ENCODE peak calls at places on chromosome 10, in eight cellular contexts. R is PC-9, K is aorta, U is uterus, I is neural progenitor cell, L is left ventricle myocardium inferior, T is A549, X is mammary epithelial cell. M is an unnamed sample. For H3K4me1, the result is how much of the 10 kb centered on the place peaks cover.

GRCh38 chr10:17206210-17206709 is 4.8 kb upstream of the TRDMT1 start:
- DNase-seq in R (no peak), K (no peak), U (no peak), I (no peak), L (no peak), T (peak), X (peak), M (peak)

GRCh38 chr10:43204943-43205671 is 61.8 kb downstream of the RASGEF1A start:
- DNase-seq in R (peak), K (peak), U (no peak), I (peak), L (no peak), T (peak), X (peak), M (peak)

GRCh38 chr10:43396061-43396927 is 12.7 kb downstream of the HNRNPF start:
- DNase-seq in R (peak), K (peak), U (peak), I (peak), L (peak), T (peak), X (peak), M (peak)

GRCh38 chr10:48604408-48605263 is at the start of gene ARHGAP22:
- DNase-seq in R (peak), K (peak), U (peak), I (peak), L (peak), T (peak), X (peak), M (peak)

GRCh38 chr10:69045441-69046300 is 42.2 kb upstream of the SRGN start:
- DNase-seq in R (peak), K (no peak), U (no peak), I (no peak), L (no peak), T (no peak), X (peak), M (no peak)

GRCh38 chr10:122710576-122710975 is 10.9 kb upstream of the C10orf120 start:
- DNase-seq in R (no peak), K (no peak), U (no peak), I (no peak), L (no peak), T (no peak), X (no peak), M (no peak)

GRCh38 chr10:108801775-108802516 is 1121.4 kb downstream of the XPNPEP1 start:
- DNase-seq in R (no peak), K (no peak), U (no peak), I (no peak), L (no peak), T (no peak), X (no peak), M (peak)

GRCh38 chr10:29353887-29354561 is 65.2 kb downstream of the LYZL1 start:
- DNase-seq in R (no peak), K (no peak), U (no peak), I (peak), L (no peak), T (no peak), X (no peak), M (no peak)

GRCh38 chr10:110141747-110142625 is 65.4 kb upstream of the MXI1 start:
- DNase-seq in R (no peak), K (no peak), U (no peak), I (no peak), L (peak), T (no peak), X (no peak), M (peak)

GRCh38 chr10:7085147-7085912 is 325.5 kb downstream of the SFMBT2 start:
- DNase-seq in R (no peak), K (no peak), U (no peak), I (no peak), L (no peak), T (no peak), X (no peak), M (no peak)

GRCh38 chr10:124231188-124232135 is 138.1 kb upstream of the CHST15 start:
- DNase-seq in R (no peak), K (no peak), U (no peak), I (no peak), L (no peak), T (no peak), X (no peak), M (no peak)

GRCh38 chr10:44376504-44377099 is 8.3 kb downstream of the CXCL12 start:
- DNase-seq in R (no peak), K (no peak), U (no peak), I (no peak), L (no peak), T (no peak), X (no peak), M (no peak)

GRCh38 chr10:61970182-61971015 is 68.9 kb downstream of the ARID5B start:
- DNase-seq in R (no peak), K (no peak), U (peak), I (no peak), L (no peak), T (no peak), X (no peak), M (peak)

GRCh38 chr10:80588506-80589020 is 50.9 kb downstream of the SH2D4B start:
- DNase-seq in R (no peak), K (no peak), U (no peak), I (no peak), L (no peak), T (no peak), X (peak), M (no peak)

DNA sequence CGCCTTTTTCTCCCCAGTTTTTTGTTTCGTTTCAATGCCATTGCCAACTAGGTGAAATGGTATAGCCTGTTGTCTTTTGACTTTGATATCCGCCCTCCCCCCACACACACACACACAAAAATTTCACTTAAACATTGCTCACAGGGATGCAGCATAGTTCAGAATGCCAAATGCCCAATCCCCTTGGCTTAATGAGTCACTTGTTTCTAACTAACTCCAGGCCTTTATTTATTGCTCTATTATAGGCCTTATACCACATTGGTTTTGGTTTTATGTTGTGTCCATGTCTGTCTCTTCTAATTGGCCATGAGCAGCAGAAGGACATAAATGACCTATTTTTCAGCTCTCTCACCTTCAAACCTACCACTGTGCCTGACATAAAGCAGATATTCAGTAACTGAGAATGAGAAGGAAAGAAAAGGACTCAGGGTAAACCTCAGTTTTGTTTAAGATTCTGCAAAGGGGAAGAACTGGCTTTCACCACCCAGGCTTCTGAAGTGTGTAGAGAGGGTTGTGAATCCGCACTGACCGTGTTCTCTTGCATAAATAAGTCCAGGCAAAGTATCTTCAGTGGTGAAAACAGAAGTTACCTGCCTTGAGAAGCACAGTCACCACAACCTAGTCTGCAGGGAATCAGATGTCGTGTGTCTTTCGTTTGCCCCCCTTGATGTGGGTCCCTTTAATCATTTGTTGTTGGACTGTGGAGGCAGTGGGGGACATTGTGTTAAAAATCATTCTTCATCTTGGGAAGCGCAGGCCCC is 139.8 kb downstream of the CELF2 start:
- DNase-seq in R (no peak), K (no peak), U (no peak), I (no peak), L (no peak), T (no peak), X (no peak), M (no peak)
- H3K4me1 ChIP-seq in R (under half), K (under half), U (under half), I (under half), L (half or more), T (under half), X (under half), M (under half)

GRCh38 chr10:77575271-77576006 is 62.2 kb downstream of the KCNMA1 start:
- DNase-seq in R (no peak), K (no peak), U (no peak), I (no peak), L (no peak), T (no peak), X (no peak), M (no peak)
- H3K4me1 ChIP-seq in R (under half), K (under half), U (under half), I (under half), L (under half), T (under half), X (under half), M (under half)

GRCh38 chr10:113017375-113017774 is 67.3 kb downstream of the TCF7L2 start:
- DNase-seq in R (no peak), K (no peak), U (no peak), I (no peak), L (no peak), T (no peak), X (no peak), M (no peak)
- H3K4me1 ChIP-seq in R (under half), K (under half), U (under half), I (under half), L (half or more), T (half or more), X (under half), M (half or more)

GRCh38 chr10:50999163-50999562 is 75.1 kb upstream of the PRKG1 start:
- DNase-seq in R (no peak), K (no peak), U (no peak), I (no peak), L (no peak), T (no peak), X (no peak), M (no peak)

GRCh38 chr10:51001587-51001986 is 72.7 kb upstream of the PRKG1 start:
- DNase-seq in R (no peak), K (no peak), U (no peak), I (peak), L (no peak), T (no peak), X (no peak), M (peak)

GRCh38 chr10:51000164-51000563 is 74.1 kb upstream of the PRKG1 start:
- DNase-seq in R (no peak), K (no peak), U (no peak), I (no peak), L (no peak), T (no peak), X (no peak), M (peak)

GRCh38 chr10:50997461-50997860 is 76.8 kb upstream of the PRKG1 start:
- DNase-seq in R (no peak), K (no peak), U (no peak), I (no peak), L (no peak), T (no peak), X (no peak), M (no peak)

DNA sequence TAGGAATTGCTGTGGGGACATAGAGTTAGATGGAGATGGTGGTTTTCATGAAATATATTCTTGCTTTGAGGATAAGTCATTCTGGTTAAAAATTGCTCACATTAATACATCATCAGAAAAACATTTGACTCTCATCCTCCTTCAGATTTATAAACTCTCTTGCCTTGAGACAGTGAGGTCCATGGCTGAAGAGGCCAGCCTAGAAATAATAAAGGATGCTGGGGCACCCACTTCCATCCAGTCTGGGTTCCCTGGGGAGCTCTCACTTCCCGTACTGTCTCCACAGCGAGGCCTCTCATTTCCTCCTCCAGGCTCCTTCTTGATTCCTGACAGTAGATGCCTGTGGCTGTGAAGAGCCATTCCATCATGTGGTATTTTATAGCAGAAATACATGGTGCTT is 73.3 kb upstream of the PRKG1 start:
- DNase-seq in R (no peak), K (no peak), U (no peak), I (no peak), L (no peak), T (no peak), X (no peak), M (peak)
- H3K4me1 ChIP-seq in R (under half), K (under half), U (under half), I (under half), L (under half), T (under half), X (under half), M (half or more)

GRCh38 chr10:11245095-11245479 is 227.4 kb downstream of the CELF2 start:
- DNase-seq in R (no peak), K (no peak), U (no peak), I (no peak), L (no peak), T (no peak), X (no peak), M (no peak)
- H3K4me1 ChIP-seq in R (under half), K (under half), U (under half), I (under half), L (half or more), T (under half), X (under half), M (under half)

DNA sequence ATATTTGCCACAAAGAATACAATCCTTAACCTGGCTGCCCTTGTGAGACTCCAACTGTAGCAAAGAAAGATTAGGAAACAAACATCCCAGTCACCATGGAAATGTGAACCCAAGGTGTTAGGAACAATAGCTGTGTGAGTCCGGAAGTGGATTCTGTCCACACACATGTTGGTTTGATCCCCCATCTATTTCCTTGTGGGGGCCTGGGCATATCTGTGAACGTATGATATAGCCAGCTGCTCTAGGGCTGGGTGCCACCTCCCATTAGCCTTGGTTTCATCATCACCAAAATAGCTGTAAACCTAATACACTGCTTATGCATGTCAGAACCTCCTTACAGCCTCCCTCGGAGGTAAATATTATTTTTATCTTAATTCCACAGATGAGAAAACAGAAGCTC is 26.4 kb downstream of the GRK5 start:
- DNase-seq in R (no peak), K (no peak), U (no peak), I (no peak), L (no peak), T (no peak), X (no peak), M (no peak)
- H3K4me1 ChIP-seq in R (under half), K (under half), U (under half), I (under half), L (half or more), T (under half), X (under half), M (under half)

M was measured in adipocyte.